ENCODE peak calls at places on chromosomes 3 and 15, in four cellular contexts. J, L, G and A are unnamed samples.

GRCh38 chr3:181709537-181710279 is 2.0 kb upstream of the SOX2 start:
- DNase-seq in G (no peak), L (peak; percentile 19), J (peak; percentile 61), A (peak; percentile 72)

GRCh38 chr3:186417791-186418190 is 55.8 kb upstream of the DGKG start:
- DNase-seq in L (no peak), J (peak; percentile 57), G (no peak), A (no peak)

GRCh38 chr3:160084998-160085397 is 96.4 kb downstream of the IL12A start:
- DNase-seq in J (no peak), L (no peak), G (no peak), A (no peak)

GRCh38 chr15:68055224-68055705 is 1.1 kb downstream of the PIAS1 start:
- DNase-seq in J (peak; percentile 29), G (peak; percentile 88), L (no peak), A (peak; percentile 34)

GRCh38 chr3:45462522-45463262 is 74.3 kb downstream of the LARS2 start:
- DNase-seq in G (no peak), L (no peak), J (no peak), A (no peak)

GRCh38 chr3:146884291-146884690 is 279.1 kb upstream of the PLSCR5 start:
- DNase-seq in J (no peak), L (no peak), G (no peak), A (no peak)

GRCh38 chr3:81910244-81910852 is 148.9 kb upstream of the GBE1 start:
- DNase-seq in L (peak; percentile 46), J (peak; percentile 39), G (peak; percentile 21), A (peak; percentile 25)

GRCh38 chr3:164007764-164008163 is 1070.5 kb downstream of the SI start:
- DNase-seq in J (no peak), L (no peak), G (no peak), A (no peak)

GRCh38 chr3:111936967-111937366 is 41.9 kb upstream of the ABHD10 start:
- DNase-seq in J (no peak), L (no peak), G (no peak), A (no peak)

GRCh38 chr3:179450901-179451334 is 352 bp downstream of the GNB4 start:
- DNase-seq in L (no peak), G (no peak), J (peak; percentile 8), A (no peak)

GRCh38 chr3:57972421-57973111 is 35.7 kb upstream of the FLNB start:
- DNase-seq in G (no peak), L (no peak), J (peak; percentile 73), A (no peak)

GRCh38 chr3:12508316-12508715 is 24.0 kb downstream of the TSEN2 start:
- DNase-seq in G (no peak), J (peak; percentile 16), L (no peak), A (no peak)

GRCh38 chr15:95698971-95699370 is 631.5 kb upstream of the NR2F2 start:
- DNase-seq in G (no peak), J (no peak), L (no peak), A (no peak)

DNA sequence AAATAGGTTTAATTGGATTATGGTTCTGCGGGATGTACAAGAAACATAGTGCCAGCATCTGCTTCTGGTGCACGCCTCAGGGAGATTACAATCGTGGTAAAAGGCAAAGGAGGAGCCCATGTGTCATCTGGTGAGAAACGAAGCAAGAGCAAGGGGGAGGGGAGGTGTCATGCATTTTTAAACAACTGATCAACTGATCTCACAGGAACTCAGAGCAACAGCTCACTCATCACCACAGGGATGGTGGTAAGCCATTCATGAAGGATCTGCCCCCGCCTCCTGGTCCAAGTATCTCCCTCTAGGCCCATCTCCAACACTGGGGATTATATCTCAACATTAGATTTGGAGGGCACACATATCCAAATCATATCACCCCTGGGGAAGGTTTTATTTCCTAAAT is 42.1 kb upstream of the FGF7 start:
- DNase-seq in L (no peak), J (no peak), G (no peak), A (no peak)
- TF ChIP-seq PBX3 in L (no peak), J (no peak), G (no peak), A (no peak)

DNA sequence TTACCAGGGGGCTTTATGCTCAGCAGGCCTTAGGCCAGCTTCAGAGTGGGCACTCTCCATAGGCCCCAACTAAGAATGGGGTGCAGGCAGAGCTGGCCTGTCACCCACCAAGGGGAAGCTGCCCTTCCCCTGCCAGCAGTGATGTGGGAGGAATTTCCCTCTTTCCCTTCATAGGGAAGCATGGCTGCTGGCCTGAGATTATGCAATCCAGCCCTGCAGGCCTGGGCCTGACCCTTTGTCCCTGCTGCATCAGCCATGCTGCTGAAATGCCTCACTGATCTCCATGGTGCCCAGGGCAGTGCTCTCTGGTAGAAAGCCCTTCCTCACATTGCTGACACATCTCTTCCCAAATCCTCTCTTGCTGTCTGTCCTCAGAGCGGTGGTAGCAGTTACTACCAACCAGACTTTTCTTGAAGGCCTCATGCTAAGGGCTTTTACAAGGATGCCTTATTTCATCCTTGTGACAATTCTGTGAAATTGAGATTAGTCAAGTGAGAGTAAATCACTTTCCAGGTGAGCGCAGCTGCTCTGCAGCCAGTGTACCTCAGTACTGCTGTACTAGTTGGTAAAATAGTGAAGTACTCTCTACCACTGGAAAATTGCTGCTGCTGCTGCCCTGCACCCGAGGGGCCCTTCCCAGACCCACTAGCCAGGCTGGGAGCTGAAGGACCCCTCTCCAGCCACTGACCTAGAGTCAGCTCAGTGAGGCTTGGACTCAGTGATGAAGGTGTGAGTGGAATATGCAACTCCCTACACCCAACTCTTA is 33.8 kb downstream of the MRAS start:
- DNase-seq in L (peak; percentile 49), J (no peak), G (no peak), A (no peak)
- TF ChIP-seq PBX3 in L (no peak), J (no peak), G (no peak), A (no peak)

DNA sequence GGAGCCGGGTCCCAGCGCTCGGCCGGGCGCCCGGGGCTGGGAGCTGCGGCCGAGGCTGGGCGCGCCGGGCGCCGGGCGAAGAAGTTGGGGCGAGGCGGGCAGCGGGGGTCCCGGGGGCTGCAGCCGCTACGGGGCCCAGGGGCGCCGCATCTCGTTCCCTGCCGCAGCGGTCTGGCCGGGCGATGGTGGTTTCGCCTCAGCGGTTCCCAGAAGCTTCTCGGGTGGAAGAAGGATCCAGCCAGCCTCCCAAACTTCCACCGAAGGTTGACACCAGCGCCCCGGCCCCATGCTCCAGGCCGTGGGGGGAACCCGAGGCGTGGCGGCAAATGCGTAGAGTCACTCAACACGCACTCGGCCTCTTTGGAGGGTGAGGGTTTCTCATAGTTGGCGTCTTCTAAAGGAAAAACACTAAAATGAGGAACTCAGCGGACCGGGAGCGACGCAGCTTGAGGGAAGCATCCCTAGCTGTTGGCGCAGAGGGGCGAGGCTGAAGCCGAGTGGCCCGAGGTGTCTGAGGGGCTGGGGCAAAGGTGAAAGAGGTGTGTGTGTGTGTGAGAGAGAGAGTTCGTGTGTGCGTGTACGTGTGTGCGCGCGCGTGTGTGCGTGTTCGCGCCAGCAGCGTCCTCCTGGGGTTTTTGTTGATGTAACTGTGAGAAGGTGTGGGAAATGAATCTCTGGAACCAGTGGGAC is 943 bp downstream of the BOC start:
- DNase-seq in J (peak; percentile 10), L (no peak), G (no peak), A (peak; percentile 90)
- TF ChIP-seq PBX3 in J (no peak), L (no peak), G (no peak), A (no peak)

GRCh38 chr3:97009427-97010019 is 195.1 kb downstream of the EPHA6 start:
- DNase-seq in G (no peak), L (no peak), J (no peak), A (no peak)
- TF ChIP-seq PBX3 in G (no peak), L (no peak), J (no peak), A (no peak)

GRCh38 chr3:156764761-156765160 is 61.4 kb upstream of the LEKR1 start:
- DNase-seq in J (no peak), L (no peak), G (no peak), A (no peak)

GRCh38 chr3:156762631-156763185 is 63.4 kb upstream of the LEKR1 start:
- DNase-seq in L (no peak), J (no peak), G (no peak), A (peak; percentile 30)

GRCh38 chr3:156761713-156762575 is 64.2 kb upstream of the LEKR1 start:
- DNase-seq in G (no peak), L (no peak), J (no peak), A (no peak)

GRCh38 chr3:156763931-156764720 is 62.0 kb upstream of the LEKR1 start:
- DNase-seq in L (no peak), J (no peak), G (no peak), A (no peak)

GRCh38 chr3:156763386-156763785 is 62.8 kb upstream of the LEKR1 start:
- DNase-seq in G (no peak), L (no peak), J (no peak), A (no peak)
- TF ChIP-seq PBX3 in G (no peak), L (no peak), J (no peak), A (no peak)

GRCh38 chr15:47618216-47618615 is 99.1 kb upstream of the SEMA6D start:
- DNase-seq in G (no peak), L (no peak), J (no peak), A (no peak)

GRCh38 chr15:47616876-47617275 is 100.4 kb upstream of the SEMA6D start:
- DNase-seq in L (no peak), J (no peak), G (no peak), A (no peak)

GRCh38 chr15:47620960-47621681 is 96.2 kb upstream of the SEMA6D start:
- DNase-seq in G (no peak), L (no peak), J (no peak), A (no peak)

GRCh38 chr15:47624503-47624902 is 92.8 kb upstream of the SEMA6D start:
- DNase-seq in L (no peak), J (no peak), G (no peak), A (no peak)

DNA sequence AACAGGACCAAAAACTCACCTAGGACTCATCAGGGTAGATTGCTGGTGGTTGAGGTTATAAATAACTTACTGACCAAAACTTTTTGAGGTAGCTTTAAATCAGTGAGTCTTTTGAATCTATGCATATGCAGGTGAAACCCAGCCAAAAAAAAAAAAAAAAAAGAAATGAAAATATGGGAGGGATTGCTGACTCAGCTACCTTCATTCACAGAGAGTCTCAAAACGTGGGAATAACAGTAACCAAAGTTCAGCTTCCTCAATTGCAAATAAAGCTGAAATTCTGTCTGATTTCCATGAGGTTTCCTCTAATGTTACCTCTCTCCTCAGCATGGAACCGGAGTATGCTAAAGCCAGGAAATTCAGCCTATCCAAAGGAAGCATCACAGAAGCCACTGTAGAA is 95.2 kb upstream of the SEMA6D start:
- DNase-seq in L (no peak), J (no peak), G (no peak), A (no peak)
- TF ChIP-seq PBX3 in L (no peak), J (no peak), G (no peak), A (no peak)

GRCh38 chr15:62403164-62403809 is 238.2 kb upstream of the C2CD4B start:
- DNase-seq in J (peak; percentile 15), G (no peak), L (no peak), A (no peak)
- TF ChIP-seq PBX3 in J (no peak), G (no peak), L (no peak), A (peak; percentile 17)

GRCh38 chr15:85473455-85473854 is 93.1 kb downstream of the AKAP13 start:
- DNase-seq in G (no peak), J (no peak), L (no peak), A (no peak)
- TF ChIP-seq PBX3 in G (peak; percentile 48), J (no peak), L (no peak), A (peak; percentile 21)

GRCh38 chr3:52450489-52451236 is 3.2 kb downstream of the TNNC1 start:
- DNase-seq in J (no peak), G (no peak), L (no peak), A (no peak)
- TF ChIP-seq PBX3 in J (no peak), G (no peak), L (no peak), A (no peak)